ENCODE peak calls at places on chromosomes 16 and 17, in seven cellular contexts. One of them, this sample, is unnamed.

GRCh38 chr16:914453-914852 is 56.3 kb downstream of the LMF1 start:
- DNase-seq in AG08396: no peak
- DNase-seq in stimulated activated CD4-positive, alpha-beta T cell treated with anti-CD3 and anti-CD28 coated beads, TNF-alpha, amount 100 ng/mL, for 1 hour: no peak
- DNase-seq in effector CD4-positive, alpha-beta T cell: no peak
- DNase-seq in T-cell: no peak
- DNase-seq in heart right ventricle: no peak
- DNase-seq in renal cortical epithelial cell: no peak
- DNase-seq in this sample: no peak

GRCh38 chr16:89502319-89502843 is 5.8 kb upstream of the SPG7 start:
- DNase-seq in stimulated activated CD4-positive, alpha-beta T cell treated with anti-CD3 and anti-CD28 coated beads, TNF-alpha, amount 100 ng/mL, for 1 hour: no peak
- DNase-seq in T-cell: no peak
- DNase-seq in effector CD4-positive, alpha-beta T cell: no peak
- DNase-seq in heart right ventricle: no peak
- DNase-seq in AG08396: no peak
- DNase-seq in renal cortical epithelial cell: peak
- DNase-seq in this sample: no peak

GRCh38 chr16:89090182-89090630 is 3.4 kb upstream of the ACSF3 start:
- DNase-seq in stimulated activated CD4-positive, alpha-beta T cell treated with anti-CD3 and anti-CD28 coated beads, TNF-alpha, amount 100 ng/mL, for 1 hour: no peak
- DNase-seq in effector CD4-positive, alpha-beta T cell: no peak
- DNase-seq in heart right ventricle: no peak
- DNase-seq in renal cortical epithelial cell: no peak
- DNase-seq in T-cell: no peak
- DNase-seq in AG08396: no peak
- DNase-seq in this sample: no peak

GRCh38 chr17:59845595-59846390 is 47.0 kb downstream of the TUBD1 start:
- DNase-seq in T-cell: no peak
- DNase-seq in stimulated activated CD4-positive, alpha-beta T cell treated with anti-CD3 and anti-CD28 coated beads, TNF-alpha, amount 100 ng/mL, for 1 hour: no peak
- DNase-seq in renal cortical epithelial cell: peak
- DNase-seq in heart right ventricle: no peak
- DNase-seq in effector CD4-positive, alpha-beta T cell: no peak
- DNase-seq in AG08396: no peak
- DNase-seq in this sample: no peak

GRCh38 chr16:30075503-30076275 is at the start of gene PPP4C:
- DNase-seq in effector CD4-positive, alpha-beta T cell: peak
- DNase-seq in AG08396: peak
- DNase-seq in stimulated activated CD4-positive, alpha-beta T cell treated with anti-CD3 and anti-CD28 coated beads, TNF-alpha, amount 100 ng/mL, for 1 hour: peak
- DNase-seq in renal cortical epithelial cell: peak
- DNase-seq in heart right ventricle: peak
- DNase-seq in T-cell: peak
- DNase-seq in this sample: peak

GRCh38 chr17:20280832-20281231 is 186.5 kb downstream of the LGALS9B start:
- DNase-seq in effector CD4-positive, alpha-beta T cell: no peak
- DNase-seq in T-cell: no peak
- DNase-seq in AG08396: no peak
- DNase-seq in stimulated activated CD4-positive, alpha-beta T cell treated with anti-CD3 and anti-CD28 coated beads, TNF-alpha, amount 100 ng/mL, for 1 hour: no peak
- DNase-seq in heart right ventricle: no peak
- DNase-seq in renal cortical epithelial cell: no peak
- DNase-seq in this sample: no peak

GRCh38 chr16:11032000-11032921 is 87.9 kb downstream of the CLEC16A start:
- DNase-seq in T-cell: no peak
- DNase-seq in renal cortical epithelial cell: no peak
- DNase-seq in heart right ventricle: no peak
- DNase-seq in stimulated activated CD4-positive, alpha-beta T cell treated with anti-CD3 and anti-CD28 coated beads, TNF-alpha, amount 100 ng/mL, for 1 hour: no peak
- DNase-seq in effector CD4-positive, alpha-beta T cell: no peak
- DNase-seq in AG08396: no peak
- DNase-seq in this sample: no peak

GRCh38 chr17:6241996-6242395 is 171.8 kb downstream of the WSCD1 start:
- DNase-seq in stimulated activated CD4-positive, alpha-beta T cell treated with anti-CD3 and anti-CD28 coated beads, TNF-alpha, amount 100 ng/mL, for 1 hour: no peak
- DNase-seq in T-cell: no peak
- DNase-seq in AG08396: no peak
- DNase-seq in renal cortical epithelial cell: no peak
- DNase-seq in effector CD4-positive, alpha-beta T cell: no peak
- DNase-seq in heart right ventricle: no peak
- DNase-seq in this sample: no peak

GRCh38 chr16:24858219-24859041 is 12.7 kb downstream of the SLC5A11 start:
- DNase-seq in heart right ventricle: peak
- DNase-seq in renal cortical epithelial cell: peak
- DNase-seq in stimulated activated CD4-positive, alpha-beta T cell treated with anti-CD3 and anti-CD28 coated beads, TNF-alpha, amount 100 ng/mL, for 1 hour: no peak
- DNase-seq in effector CD4-positive, alpha-beta T cell: peak
- DNase-seq in T-cell: peak
- DNase-seq in AG08396: peak
- DNase-seq in this sample: no peak

GRCh38 chr17:17672453-17673368 is 8.5 kb upstream of the RAI1 start:
- DNase-seq in effector CD4-positive, alpha-beta T cell: no peak
- DNase-seq in stimulated activated CD4-positive, alpha-beta T cell treated with anti-CD3 and anti-CD28 coated beads, TNF-alpha, amount 100 ng/mL, for 1 hour: no peak
- DNase-seq in heart right ventricle: no peak
- DNase-seq in AG08396: no peak
- DNase-seq in T-cell: no peak
- DNase-seq in renal cortical epithelial cell: no peak
- DNase-seq in this sample: no peak

GRCh38 chr16:54932737-54933254 is 2.1 kb downstream of the IRX5 start:
- DNase-seq in T-cell: no peak
- DNase-seq in effector CD4-positive, alpha-beta T cell: no peak
- DNase-seq in stimulated activated CD4-positive, alpha-beta T cell treated with anti-CD3 and anti-CD28 coated beads, TNF-alpha, amount 100 ng/mL, for 1 hour: no peak
- DNase-seq in renal cortical epithelial cell: no peak
- DNase-seq in heart right ventricle: no peak
- DNase-seq in AG08396: no peak
- DNase-seq in this sample: no peak

GRCh38 chr16:89193021-89193575 is 7.2 kb downstream of the SLC22A31 start:
- DNase-seq in stimulated activated CD4-positive, alpha-beta T cell treated with anti-CD3 and anti-CD28 coated beads, TNF-alpha, amount 100 ng/mL, for 1 hour: no peak
- DNase-seq in effector CD4-positive, alpha-beta T cell: no peak
- DNase-seq in AG08396: peak
- DNase-seq in renal cortical epithelial cell: no peak
- DNase-seq in T-cell: no peak
- DNase-seq in heart right ventricle: peak
- DNase-seq in this sample: peak

GRCh38 chr16:87426423-87427215 is 34.5 kb downstream of the MAP1LC3B start:
- DNase-seq in effector CD4-positive, alpha-beta T cell: no peak
- DNase-seq in AG08396: no peak
- DNase-seq in T-cell: no peak
- DNase-seq in heart right ventricle: no peak
- DNase-seq in stimulated activated CD4-positive, alpha-beta T cell treated with anti-CD3 and anti-CD28 coated beads, TNF-alpha, amount 100 ng/mL, for 1 hour: no peak
- DNase-seq in renal cortical epithelial cell: no peak
- DNase-seq in this sample: no peak

GRCh38 chr16:74078877-74079586 is 217.6 kb upstream of the PSMD7 start:
- DNase-seq in T-cell: no peak
- DNase-seq in AG08396: no peak
- DNase-seq in effector CD4-positive, alpha-beta T cell: no peak
- DNase-seq in heart right ventricle: no peak
- DNase-seq in stimulated activated CD4-positive, alpha-beta T cell treated with anti-CD3 and anti-CD28 coated beads, TNF-alpha, amount 100 ng/mL, for 1 hour: no peak
- DNase-seq in renal cortical epithelial cell: peak
- DNase-seq in this sample: no peak

This sample was measured in natural killer cell treated with Interleukin-12 subunit alpha and Interleukin-12 subunit beta and Interleukin-15 and Interleukin-18, amount 100 ng/mL, for 72 hours.